ENCODE peak calls at places on chromosome 13, in five cellular contexts. A is EL; R is Panc1; E is central memory CD4-positive, alpha-beta T cell; L is NCI-H1092. S is an unnamed sample.

GRCh38 chr13:98473792-98474153 is 103.1 kb downstream of the STK24 start:
- DNase-seq in R (no peak), L (no peak), E (no peak), A (no peak), S (no peak)

GRCh38 chr13:94329277-94329676 is 150.2 kb downstream of the DCT start:
- DNase-seq in E (no peak), L (no peak), R (no peak), A (no peak), S (peak; percentile 52)

GRCh38 chr13:88068975-88069374 is 397.8 kb downstream of the SLITRK5 start:
- DNase-seq in A (no peak), L (no peak), R (no peak), E (no peak), S (no peak)

GRCh38 chr13:106418556-106418955 is 116.9 kb downstream of the EFNB2 start:
- DNase-seq in R (no peak), E (no peak), L (no peak), A (peak; percentile 77), S (peak; percentile 83)

GRCh38 chr13:40406405-40407138 is 259.9 kb downstream of the FOXO1 start:
- DNase-seq in R (no peak), A (peak; percentile 82), L (no peak), E (no peak), S (peak; percentile 70)

GRCh38 chr13:19633340-19634128 is at the start of gene MPHOSPH8:
- DNase-seq in L (peak; percentile 96), R (peak; percentile 52), A (peak; percentile 94), E (peak; percentile 91), S (peak; percentile 95)

GRCh38 chr13:63307239-63307638 is 1891.6 kb upstream of the PCDH20 start:
- DNase-seq in E (no peak), R (no peak), A (no peak), L (no peak), S (no peak)

GRCh38 chr13:59229401-59229800 is 934.3 kb downstream of the DIAPH3 start:
- DNase-seq in A (no peak), L (no peak), R (no peak), E (no peak), S (no peak)

GRCh38 chr13:99075268-99076191 is 97.7 kb upstream of the DOCK9 start:
- DNase-seq in A (no peak), R (no peak), E (peak; percentile 60), L (no peak), S (no peak)

GRCh38 chr13:24716011-24716410 is 35.8 kb downstream of the ATP12A start:
- DNase-seq in R (no peak), E (no peak), L (no peak), A (no peak), S (no peak)

GRCh38 chr13:23621316-23621645 is 51.1 kb downstream of the TNFRSF19 start:
- DNase-seq in E (no peak), L (no peak), R (peak; percentile 52), A (peak; percentile 91), S (peak; percentile 84)

GRCh38 chr13:96229356-96229755 is 139.4 kb downstream of the HS6ST3 start:
- DNase-seq in L (no peak), R (peak; percentile 2), E (no peak), A (peak; percentile 25), S (no peak)

GRCh38 chr13:47932953-47933687 is 68.0 kb downstream of the SUCLA2 start:
- DNase-seq in A (no peak), E (no peak), R (no peak), L (no peak), S (no peak)

GRCh38 chr13:108742681-108743080 is 113.3 kb downstream of the MYO16 start:
- DNase-seq in A (no peak), E (no peak), R (no peak), L (no peak), S (no peak)

GRCh38 chr13:26699197-26699490 is 61.4 kb downstream of the GPR12 start:
- DNase-seq in L (no peak), R (no peak), E (no peak), A (no peak), S (no peak)

GRCh38 chr13:42883771-42884170 is 102.4 kb downstream of the FAM216B start:
- DNase-seq in L (peak; percentile 31), R (no peak), A (peak; percentile 65), E (no peak), S (peak; percentile 86)

GRCh38 chr13:70817571-70817970 is 709.3 kb upstream of the KLHL1 start:
- DNase-seq in R (no peak), A (no peak), L (no peak), E (no peak), S (no peak)

GRCh38 chr13:101621099-101621498 is 168.6 kb downstream of the ITGBL1 start:
- DNase-seq in R (no peak), A (no peak), L (no peak), E (no peak), S (no peak)

GRCh38 chr13:101449971-101450748 is 2.3 kb upstream of the ITGBL1 start:
- DNase-seq in L (no peak), R (peak; percentile 62), E (no peak), A (peak; percentile 91), S (peak; percentile 85)

GRCh38 chr13:50543767-50544166 is 299.7 kb downstream of the DLEU7 start:
- DNase-seq in A (peak; percentile 30), E (no peak), R (no peak), L (no peak), S (peak; percentile 77)

GRCh38 chr13:31765441-31765840 is 26.1 kb downstream of the RXFP2 start:
- DNase-seq in A (peak; percentile 91), L (no peak), R (no peak), E (no peak), S (peak; percentile 71)

GRCh38 chr13:40408602-40409001 is 257.8 kb downstream of the FOXO1 start:
- DNase-seq in L (no peak), A (peak; percentile 90), E (no peak), R (no peak), S (peak; percentile 49)

GRCh38 chr13:73092831-73093230 is 34.0 kb downstream of the KLF5 start:
- DNase-seq in R (no peak), A (no peak), L (no peak), E (no peak), S (no peak)

GRCh38 chr13:29509999-29510586 is 85.4 kb downstream of the SLC7A1 start:
- DNase-seq in R (no peak), E (no peak), L (no peak), A (peak; percentile 45), S (no peak)

GRCh38 chr13:47100214-47100853 is 203.5 kb upstream of the HTR2A start:
- DNase-seq in E (no peak), A (no peak), L (no peak), R (no peak), S (no peak)

GRCh38 chr13:37127706-37128241 is 22.3 kb upstream of the CSNK1A1L start:
- DNase-seq in A (peak; percentile 57), R (no peak), L (no peak), E (no peak), S (peak; percentile 67)

GRCh38 chr13:34926513-34926912 is 15.6 kb upstream of the NBEA start:
- DNase-seq in A (peak; percentile 39), R (no peak), E (no peak), L (no peak), S (peak; percentile 53)

GRCh38 chr13:40389081-40389641 is 277.3 kb downstream of the FOXO1 start:
- DNase-seq in A (no peak), E (peak; percentile 65), R (no peak), L (no peak), S (no peak)

GRCh38 chr13:73857106-73857505 is 277.1 kb downstream of the KLF12 start:
- DNase-seq in A (no peak), L (no peak), E (no peak), R (no peak), S (no peak)

GRCh38 chr13:55347528-55347927 is 1793.2 kb upstream of the PRR20A start:
- DNase-seq in E (no peak), A (no peak), L (no peak), R (no peak), S (no peak)

GRCh38 chr13:30618186-30618937 is 642 bp downstream of the USPL1 start:
- DNase-seq in R (no peak), A (no peak), L (no peak), E (no peak), S (no peak)

GRCh38 chr13:50589139-50589538 is 254.4 kb downstream of the DLEU7 start:
- DNase-seq in R (no peak), E (no peak), A (peak; percentile 95), L (no peak), S (peak; percentile 97)

GRCh38 chr13:79679334-79679733 is 198.4 kb downstream of the NDFIP2 start:
- DNase-seq in E (no peak), L (peak; percentile 81), R (peak; percentile 47), A (peak; percentile 66), S (peak; percentile 61)

GRCh38 chr13:25717798-25718197 is 334.0 kb downstream of the SHISA2 start:
- DNase-seq in A (no peak), E (no peak), L (no peak), R (no peak), S (no peak)

GRCh38 chr13:97295279-97296182 is 73.4 kb downstream of the MBNL2 start:
- DNase-seq in A (peak; percentile 77), L (no peak), E (no peak), R (no peak), S (peak; percentile 24)

GRCh38 chr13:112723771-112724170 is 33.9 kb downstream of the ATP11A start:
- DNase-seq in A (no peak), E (no peak), R (no peak), L (no peak), S (no peak)

GRCh38 chr13:25018729-25019115 is 77.2 kb upstream of the PABPC3 start:
- DNase-seq in A (no peak), L (no peak), E (no peak), R (no peak), S (no peak)

S was measured in RPMI7951.